ENCODE peak calls at places on chromosomes 5 and 9, in five cellular contexts. G is thoracic aorta, A is A673, J is brain microvascular endothelial cell, R is IMR-90. M is an unnamed sample.

GRCh38 chr5:22852807-22853670 is at the start of gene CDH12:
- DNase-seq in J (peak), A (peak), R (no peak), G (no peak), M (no peak)

GRCh38 chr5:5487961-5488360 is 65.5 kb downstream of the ICE1 start:
- DNase-seq in R (no peak), A (no peak), J (no peak), G (no peak), M (no peak)

GRCh38 chr9:70411141-70411929 is 3.1 kb downstream of the KLF9 start:
- DNase-seq in R (peak), J (peak), A (no peak), G (peak), M (no peak)

GRCh38 chr5:117261948-117262606 is 687.5 kb upstream of the SEMA6A start:
- DNase-seq in G (no peak), A (no peak), J (no peak), R (no peak), M (no peak)

GRCh38 chr9:85666086-85666485 is 75.7 kb downstream of the AGTPBP1 start:
- DNase-seq in A (no peak), J (no peak), R (no peak), G (no peak), M (no peak)

GRCh38 chr5:3389471-3390026 is 206.1 kb upstream of the IRX1 start:
- DNase-seq in G (no peak), R (no peak), A (no peak), J (no peak), M (no peak)

GRCh38 chr5:125199968-125200841 is 453.8 kb upstream of the ZNF608 start:
- DNase-seq in R (no peak), J (no peak), A (peak), G (no peak), M (no peak)

GRCh38 chr5:14745753-14746152 is 81.2 kb downstream of the OTULIN start:
- DNase-seq in A (no peak), J (no peak), G (no peak), R (no peak), M (no peak)

GRCh38 chr5:171092194-171092593 is 216.9 kb upstream of the TLX3 start:
- DNase-seq in J (peak), G (no peak), A (no peak), R (peak), M (no peak)

GRCh38 chr9:99134893-99135341 is 30.0 kb downstream of the TGFBR1 start:
- DNase-seq in A (no peak), G (no peak), J (peak), R (peak), M (no peak)

GRCh38 chr5:88480245-88480644 is 211.6 kb upstream of the TMEM161B start:
- DNase-seq in R (no peak), J (no peak), A (peak), G (no peak), M (no peak)

GRCh38 chr9:92682269-92682668 is 12.3 kb upstream of the IPPK start:
- DNase-seq in J (no peak), R (no peak), G (no peak), A (no peak), M (no peak)

GRCh38 chr5:111781200-111781599 is 24.2 kb upstream of the NREP start:
- DNase-seq in A (no peak), R (peak), G (no peak), J (peak), M (no peak)

GRCh38 chr9:137426018-137426681 is 3.0 kb downstream of the NOXA1 start:
- DNase-seq in J (no peak), G (no peak), A (no peak), R (no peak), M (no peak)

GRCh38 chr9:75855509-75855908 is 35.0 kb upstream of the PCSK5 start:
- DNase-seq in G (no peak), R (peak), A (peak), J (peak), M (no peak)

GRCh38 chr9:93202919-93203712 is 19.2 kb downstream of the WNK2 start:
- DNase-seq in A (no peak), R (no peak), J (no peak), G (no peak), M (no peak)

GRCh38 chr9:2023042-2023441 is 7.9 kb downstream of the SMARCA2 start:
- DNase-seq in A (no peak), R (no peak), J (no peak), G (no peak), M (no peak)

GRCh38 chr9:126440938-126441337 is 114.3 kb downstream of the MVB12B start:
- DNase-seq in R (no peak), G (no peak), J (no peak), A (no peak), M (no peak)

GRCh38 chr5:68215888-68216736 is 556 bp downstream of the PIK3R1 start:
- DNase-seq in R (peak), G (peak), J (no peak), A (peak), M (no peak)

GRCh38 chr5:69491027-69491426 is 1.6 kb upstream of the OCLN start:
- DNase-seq in J (no peak), R (no peak), G (no peak), A (no peak), M (no peak)
- H3K27ac ChIP-seq in J (no peak), R (no peak), G (no peak), A (no peak), M (no peak)

GRCh38 chr5:65198777-65199120 is 283.0 kb downstream of the ADAMTS6 start:
- DNase-seq in A (no peak), J (peak), R (peak), G (no peak), M (peak)

GRCh38 chr5:65205016-65205415 is 276.7 kb downstream of the ADAMTS6 start:
- DNase-seq in G (no peak), A (no peak), J (no peak), R (peak), M (no peak)

GRCh38 chr5:65197899-65198776 is 283.6 kb downstream of the ADAMTS6 start:
- DNase-seq in R (no peak), A (no peak), J (no peak), G (no peak), M (no peak)

GRCh38 chr5:65203746-65204145 is 278.0 kb downstream of the ADAMTS6 start:
- DNase-seq in G (no peak), R (peak), A (no peak), J (peak), M (peak)

DNA sequence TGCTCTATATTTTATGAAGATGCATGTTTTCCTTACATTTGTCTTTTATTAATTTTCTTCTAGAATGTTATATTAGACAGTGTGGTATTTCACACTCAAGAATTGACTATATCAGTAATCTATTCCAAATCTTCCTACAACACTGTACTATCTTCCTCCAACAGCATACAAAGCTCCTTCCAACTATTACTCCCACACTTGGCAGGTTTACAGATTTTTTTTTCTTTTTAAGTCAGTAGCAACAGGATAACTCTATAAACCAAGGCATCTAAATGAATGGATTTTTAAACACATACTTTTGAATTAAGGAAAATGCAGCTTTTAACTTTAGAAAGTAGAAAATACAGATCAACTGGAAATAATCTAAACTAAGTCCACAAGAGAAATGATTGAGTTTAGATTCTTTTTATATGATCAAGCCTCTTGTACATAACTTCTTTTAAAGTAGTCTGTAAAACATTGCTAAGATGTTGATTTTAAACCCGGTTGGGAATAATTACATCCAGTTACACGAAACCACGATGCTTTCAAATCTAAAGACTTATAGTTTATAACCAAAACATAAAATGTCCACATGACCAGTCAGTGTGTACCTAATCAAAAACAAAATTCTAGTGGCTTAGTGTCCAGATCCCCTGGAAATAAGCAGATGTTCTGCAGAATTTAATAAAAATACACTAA is 281.6 kb downstream of the ADAMTS6 start:
- DNase-seq in J (no peak), R (peak), G (no peak), A (no peak), M (no peak)
- H3K27ac ChIP-seq in J (peak), R (peak), G (no peak), A (no peak), M (peak)

GRCh38 chr5:76816110-76816831 is 2.6 kb upstream of the F2RL1 start:
- DNase-seq in A (no peak), J (no peak), R (no peak), G (no peak), M (no peak)

GRCh38 chr5:76809141-76809540 is 9.7 kb upstream of the F2RL1 start:
- DNase-seq in G (no peak), A (no peak), J (no peak), R (no peak), M (no peak)

GRCh38 chr5:76810236-76810635 is 8.6 kb upstream of the F2RL1 start:
- DNase-seq in J (no peak), A (no peak), R (no peak), G (no peak), M (no peak)

GRCh38 chr5:76811214-76811613 is 7.6 kb upstream of the F2RL1 start:
- DNase-seq in J (peak), A (no peak), G (no peak), R (peak), M (peak)

GRCh38 chr5:76813982-76814562 is 4.8 kb upstream of the F2RL1 start:
- DNase-seq in J (peak), G (no peak), R (peak), A (peak), M (peak)
- H3K27ac ChIP-seq in J (peak), G (no peak), R (no peak), A (no peak), M (peak)

GRCh38 chr5:147387109-147387508 is 122.8 kb downstream of the DPYSL3 start:
- DNase-seq in A (no peak), J (no peak), R (no peak), G (no peak), M (no peak)

GRCh38 chr5:147381555-147381954 is 128.3 kb downstream of the DPYSL3 start:
- DNase-seq in A (no peak), R (no peak), G (no peak), J (no peak), M (no peak)

GRCh38 chr5:147377685-147378084 is 132.2 kb downstream of the DPYSL3 start:
- DNase-seq in G (no peak), R (no peak), J (no peak), A (no peak), M (no peak)

GRCh38 chr5:147384346-147385193 is 125.3 kb downstream of the DPYSL3 start:
- DNase-seq in G (no peak), A (peak), R (no peak), J (no peak), M (no peak)

DNA sequence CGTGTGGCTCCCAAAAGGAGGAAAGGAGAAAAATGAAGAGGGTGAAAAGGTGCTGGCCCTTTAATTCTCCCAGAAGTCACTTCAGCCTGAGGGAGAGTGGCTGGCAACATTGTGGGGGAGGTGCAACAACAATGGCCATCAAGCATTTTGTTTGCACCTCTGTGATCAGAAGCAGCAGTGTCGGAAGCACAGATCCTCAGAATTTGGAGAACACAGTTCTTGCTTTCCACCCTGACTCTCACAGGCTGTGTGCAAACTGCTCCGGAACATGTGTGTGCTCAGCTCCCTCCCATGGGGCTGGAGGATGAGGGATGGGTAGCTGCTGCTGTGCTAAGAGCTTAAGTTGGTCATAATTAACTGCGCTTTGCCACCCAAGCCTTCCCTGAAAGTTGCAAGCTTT is 127.1 kb downstream of the DPYSL3 start:
- DNase-seq in J (no peak), A (no peak), G (no peak), R (no peak), M (no peak)
- H3K27ac ChIP-seq in J (no peak), A (no peak), G (peak), R (peak), M (no peak)

GRCh38 chr5:73825736-73826135 is 199.7 kb downstream of the ARHGEF28 start:
- DNase-seq in G (no peak), R (peak), A (no peak), J (no peak), M (no peak)

GRCh38 chr5:73826761-73827450 is 200.9 kb downstream of the ARHGEF28 start:
- DNase-seq in A (no peak), R (peak), J (peak), G (no peak), M (peak)

GRCh38 chr5:73825219-73825618 is 199.2 kb downstream of the ARHGEF28 start:
- DNase-seq in R (no peak), A (no peak), G (no peak), J (no peak), M (no peak)

GRCh38 chr5:73828465-73828864 is 202.5 kb downstream of the ARHGEF28 start:
- DNase-seq in J (no peak), R (no peak), G (no peak), A (no peak), M (no peak)

DNA sequence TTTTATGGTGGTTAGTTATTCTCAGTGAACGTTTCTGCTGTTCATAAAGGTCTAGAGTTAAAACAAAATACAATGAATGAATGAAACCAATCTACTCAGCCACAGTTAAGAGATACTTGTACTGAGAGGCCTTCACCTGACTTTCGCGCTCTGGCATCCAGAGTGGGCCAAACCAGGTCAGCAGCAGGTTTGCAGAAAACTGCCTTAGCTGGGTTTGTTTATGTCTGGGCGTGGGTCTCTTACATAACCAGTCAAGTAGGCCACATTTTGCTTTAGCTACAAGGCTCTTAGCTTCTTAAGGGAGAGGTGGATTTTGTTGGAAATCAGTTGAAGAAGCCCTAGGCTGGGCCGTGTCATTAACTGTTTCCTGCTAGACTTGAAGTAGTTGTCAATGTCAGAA is 200.3 kb downstream of the ARHGEF28 start:
- DNase-seq in A (no peak), G (no peak), R (no peak), J (no peak), M (no peak)
- H3K27ac ChIP-seq in A (no peak), G (peak), R (peak), J (peak), M (peak)

M was measured in keratinocyte.